ENCODE peak calls at places on chromosomes 1 and 21, in five cellular contexts. I is A549, O is K562, C is HepG2, T is GM12878. F is an unnamed sample.

GRCh38 chr1:45493116-45493697 is 2.2 kb upstream of the TESK2 start:
- DNase-seq in I (no peak), O (peak), C (peak), T (no peak), F (peak)

GRCh38 chr1:60911980-60912692 is 170.2 kb upstream of the NFIA start:
- DNase-seq in I (no peak), O (no peak), C (no peak), T (no peak), F (peak)

GRCh38 chr1:234600418-234601216 is 9.4 kb downstream of the IRF2BP2 start:
- DNase-seq in I (no peak), O (no peak), C (peak), T (no peak), F (no peak)

GRCh38 chr1:205668951-205669340 is 11.4 kb downstream of the SLC45A3 start:
- DNase-seq in I (no peak), O (peak), C (peak), T (peak), F (no peak)

GRCh38 chr1:20717452-20718342 is at the start of gene KIF17:
- DNase-seq in I (peak), O (peak), C (no peak), T (no peak), F (peak)

GRCh38 chr1:48470506-48470905 is 1.5 kb downstream of the SPATA6 start:
- DNase-seq in I (no peak), O (no peak), C (no peak), T (no peak), F (peak)

GRCh38 chr21:33013618-33014017 is 12.1 kb upstream of the OLIG2 start:
- DNase-seq in I (no peak), O (no peak), C (no peak), T (no peak), F (no peak)

GRCh38 chr1:76668046-76668445 is 199.2 kb upstream of the ST6GALNAC5 start:
- DNase-seq in I (no peak), O (no peak), C (no peak), T (peak), F (no peak)

GRCh38 chr1:230827801-230828200 is 40.5 kb downstream of the C1orf198 start:
- DNase-seq in I (no peak), O (no peak), C (no peak), T (no peak), F (no peak)

GRCh38 chr1:198778049-198778448 is 139.2 kb downstream of the PTPRC start:
- DNase-seq in I (no peak), O (no peak), C (no peak), T (no peak), F (no peak)

GRCh38 chr1:55412060-55412459 is 196.9 kb upstream of the USP24 start:
- DNase-seq in I (no peak), O (no peak), C (no peak), T (no peak), F (no peak)

GRCh38 chr1:177928194-177928593 is 41.7 kb downstream of the SEC16B start:
- DNase-seq in I (no peak), O (no peak), C (no peak), T (no peak), F (peak)

GRCh38 chr1:245969274-245969673 is 537.8 kb downstream of the SMYD3 start:
- DNase-seq in I (no peak), O (no peak), C (peak), T (no peak), F (no peak)

GRCh38 chr1:198220428-198220827 is 63.6 kb downstream of the NEK7 start:
- DNase-seq in I (no peak), O (no peak), C (no peak), T (no peak), F (no peak)

GRCh38 chr21:21101911-21102310 is 103.7 kb downstream of the NCAM2 start:
- DNase-seq in I (no peak), O (peak), C (peak), T (no peak), F (peak)

GRCh38 chr1:44276006-44276405 is 62.7 kb downstream of the DMAP1 start:
- DNase-seq in I (no peak), O (no peak), C (no peak), T (no peak), F (peak)

GRCh38 chr1:178094752-178095645 is 1.1 kb downstream of the RASAL2 start:
- DNase-seq in I (no peak), O (no peak), C (no peak), T (no peak), F (no peak)

GRCh38 chr1:193909406-193909805 is 723.0 kb upstream of the B3GALT2 start:
- DNase-seq in I (peak), O (no peak), C (no peak), T (no peak), F (no peak)
- TF ChIP-seq JUNB in I (no peak), O (no peak), C (no peak), T (no peak), F (no peak)

DNA sequence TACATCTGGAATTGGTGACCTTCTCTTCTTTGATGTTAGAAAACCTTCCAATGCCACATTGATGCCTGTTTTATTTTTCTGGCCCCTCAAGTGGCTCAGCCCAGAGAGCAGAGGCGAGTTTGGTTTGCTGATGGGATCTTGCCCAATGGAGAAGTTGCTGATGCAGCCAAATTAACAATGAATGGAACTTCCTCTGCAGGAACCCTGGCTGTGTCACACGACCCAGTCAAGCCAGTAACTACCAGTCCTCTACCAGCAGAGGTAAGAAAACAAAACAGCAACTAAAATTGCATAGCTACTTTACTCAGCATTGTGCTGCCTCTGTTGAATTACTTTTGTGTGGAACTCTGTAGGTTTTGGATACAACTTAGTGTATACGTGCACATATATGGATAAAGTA is 97.6 kb downstream of the CC2D1B start:
- DNase-seq in I (no peak), O (no peak), C (no peak), T (no peak), F (peak)
- TF ChIP-seq JUNB in I (no peak), O (no peak), C (no peak), T (no peak), F (no peak)

DNA sequence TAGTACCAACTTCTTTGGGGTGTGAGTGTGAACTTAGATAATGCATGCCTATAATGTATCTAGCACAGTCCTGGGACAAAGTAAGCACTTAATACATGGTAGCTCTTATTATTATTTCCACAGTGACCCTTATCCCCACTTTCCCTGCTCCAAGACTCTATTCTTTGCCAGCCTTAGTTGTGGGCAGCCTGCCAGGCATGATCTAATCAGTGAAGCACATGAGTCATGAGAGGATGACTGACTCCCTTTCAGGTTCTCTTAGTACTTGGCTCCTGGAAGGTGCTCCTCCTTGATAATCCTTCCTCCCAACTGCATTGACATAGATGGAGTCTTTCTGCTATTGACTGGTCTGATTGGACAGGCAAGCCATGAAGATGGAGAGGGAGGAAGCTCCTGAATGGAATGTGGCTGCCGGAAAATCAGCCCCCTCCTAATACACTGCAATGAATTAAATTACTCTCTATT is 17.4 kb upstream of the GNG12 start:
- DNase-seq in I (peak), O (no peak), C (no peak), T (no peak), F (no peak)
- TF ChIP-seq JUNB in I (peak), O (peak), C (no peak), T (no peak), F (no peak)

DNA sequence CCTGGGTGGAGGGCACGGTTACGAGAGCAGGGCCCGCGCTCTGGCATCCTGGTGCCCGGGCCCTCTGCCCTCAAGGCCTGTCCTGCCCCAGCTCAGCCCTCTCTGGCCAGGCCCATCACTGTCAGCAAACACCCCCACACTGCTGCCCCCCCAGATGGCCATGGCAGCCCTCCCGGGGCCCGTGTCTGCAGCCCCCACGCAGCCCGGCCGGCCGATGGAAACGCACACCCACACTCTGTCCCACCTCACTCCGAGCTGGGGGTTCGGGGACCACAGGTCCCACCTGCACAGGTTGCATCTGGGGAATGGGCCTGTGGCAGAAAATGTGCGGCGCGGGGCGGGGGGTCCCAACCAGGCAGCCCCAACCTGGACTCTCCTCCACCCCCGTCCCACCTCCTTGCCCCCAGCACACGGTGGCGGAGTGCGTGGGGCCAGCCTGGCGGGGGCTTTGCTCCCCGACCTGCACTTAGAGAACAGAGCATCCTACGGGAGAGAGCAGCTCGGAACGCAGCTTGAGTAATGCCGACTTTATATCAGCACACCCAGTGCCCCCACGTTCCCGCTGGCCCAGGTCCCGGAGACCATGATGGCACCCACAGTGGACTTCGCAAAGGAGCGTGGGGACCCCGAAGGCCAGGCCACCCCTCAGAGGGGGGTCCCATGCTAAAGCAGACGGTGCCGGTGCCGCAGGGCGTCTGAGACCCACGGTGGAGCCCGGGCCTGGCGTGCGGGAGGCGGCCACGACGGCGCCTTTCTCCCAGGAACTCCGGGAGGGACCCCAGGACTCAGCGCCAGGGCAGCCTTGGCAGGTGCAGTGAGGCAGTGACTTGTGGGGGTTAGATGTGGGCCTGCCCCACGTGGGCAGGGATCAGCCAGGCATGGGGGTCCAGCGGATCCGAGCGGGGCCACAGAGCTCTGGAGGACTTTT is 7.5 kb upstream of the RNF223 start:
- DNase-seq in I (no peak), O (no peak), C (no peak), T (no peak), F (peak)
- TF ChIP-seq JUNB in I (no peak), O (no peak), C (no peak), T (no peak), F (no peak)

DNA sequence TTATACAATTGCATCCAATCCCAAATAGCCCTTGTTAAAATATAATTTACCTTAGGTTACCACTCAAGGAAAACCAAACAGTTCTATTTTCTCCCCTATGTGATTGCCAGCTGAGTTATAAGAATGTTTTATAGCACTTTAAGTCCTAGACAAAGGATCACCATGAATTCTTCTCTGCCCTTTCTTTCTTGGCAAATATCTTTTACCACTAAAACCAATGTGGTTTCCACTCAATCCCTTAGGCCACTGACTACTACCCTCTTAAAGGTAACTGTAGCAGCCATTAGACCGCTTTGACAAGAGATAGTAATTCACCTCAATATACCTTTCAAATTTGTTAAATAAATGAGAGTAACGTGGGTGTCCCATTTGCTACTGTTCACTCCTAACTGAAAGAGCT is 307.9 kb upstream of the PRMT6 start:
- DNase-seq in I (no peak), O (no peak), C (no peak), T (no peak), F (no peak)
- TF ChIP-seq JUNB in I (no peak), O (no peak), C (no peak), T (no peak), F (no peak)

GRCh38 chr1:109218516-109218915 is 4.8 kb downstream of the SARS1 start:
- DNase-seq in I (no peak), O (no peak), C (no peak), T (no peak), F (no peak)
- TF ChIP-seq JUNB in I (no peak), O (no peak), C (no peak), T (no peak), F (no peak)

GRCh38 chr1:215523906-215524305 is 43.2 kb upstream of the KCTD3 start:
- DNase-seq in I (no peak), O (no peak), C (no peak), T (no peak), F (no peak)
- TF ChIP-seq JUNB in I (no peak), O (no peak), C (no peak), T (no peak), F (no peak)

DNA sequence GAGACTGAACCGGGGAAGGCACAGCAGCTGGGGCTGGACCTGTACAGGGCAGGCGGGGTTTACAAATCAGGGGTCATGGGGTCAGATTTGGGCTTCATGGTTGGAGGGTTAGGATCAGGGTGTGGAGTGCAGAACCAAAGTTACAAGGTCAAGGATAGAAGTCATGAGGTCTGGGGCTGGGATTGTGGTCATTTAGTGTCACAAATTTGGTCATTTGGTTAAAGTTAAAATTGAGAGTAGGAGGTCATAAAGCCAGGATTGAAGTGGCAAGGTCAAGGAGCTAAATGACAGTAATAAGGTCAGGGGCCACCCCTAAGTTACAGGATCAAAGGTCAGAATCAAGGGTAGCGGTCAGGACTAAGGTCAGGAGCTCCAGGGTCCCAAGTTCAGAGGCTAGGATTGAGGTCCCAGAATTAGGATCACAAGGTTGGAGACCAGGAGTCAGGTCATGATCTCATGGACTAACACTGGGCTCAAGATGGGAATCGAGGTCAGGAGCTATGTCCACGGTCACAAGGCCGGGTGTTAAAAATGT is 20.4 kb downstream of the SERINC2 start:
- DNase-seq in I (no peak), O (no peak), C (no peak), T (no peak), F (no peak)
- TF ChIP-seq JUNB in I (no peak), O (no peak), C (no peak), T (no peak), F (no peak)

DNA sequence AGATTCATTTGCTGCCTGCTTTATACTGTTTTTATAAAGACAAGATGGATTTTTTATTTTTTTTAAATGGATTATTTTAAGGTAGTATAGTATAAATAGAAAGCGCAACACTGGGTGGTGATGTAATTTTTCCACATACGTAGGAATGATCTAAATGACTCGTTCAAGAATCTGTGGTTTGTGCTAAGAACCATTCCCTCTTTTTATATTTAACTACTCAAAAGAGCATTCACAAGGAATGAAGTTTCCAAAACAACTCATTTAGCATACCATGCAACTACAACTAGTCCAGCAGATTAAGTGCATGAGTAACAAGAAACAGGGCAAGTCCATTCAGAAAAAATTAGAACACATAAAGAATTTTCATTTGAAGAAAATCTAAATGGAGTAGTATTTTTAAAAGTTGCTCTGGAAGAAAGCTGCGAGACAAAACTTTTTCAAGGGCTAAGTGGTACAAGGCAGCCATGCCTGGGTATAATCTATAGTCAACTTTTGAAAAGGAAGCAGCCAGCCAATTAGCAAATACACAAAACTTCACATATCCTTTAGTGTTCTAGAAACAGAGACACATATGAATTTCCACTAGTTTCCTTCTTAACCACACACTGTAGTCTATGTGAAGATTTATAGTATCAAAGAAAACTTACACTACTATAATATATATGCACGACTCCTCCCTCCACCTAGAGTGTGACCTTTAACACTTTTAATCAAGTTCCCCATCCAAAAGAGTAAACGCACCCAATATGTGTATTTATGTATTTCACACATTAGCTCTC is 23.4 kb downstream of the GTF2B start:
- DNase-seq in I (no peak), O (no peak), C (no peak), T (no peak), F (no peak)
- TF ChIP-seq JUNB in I (no peak), O (no peak), C (no peak), T (peak), F (no peak)

DNA sequence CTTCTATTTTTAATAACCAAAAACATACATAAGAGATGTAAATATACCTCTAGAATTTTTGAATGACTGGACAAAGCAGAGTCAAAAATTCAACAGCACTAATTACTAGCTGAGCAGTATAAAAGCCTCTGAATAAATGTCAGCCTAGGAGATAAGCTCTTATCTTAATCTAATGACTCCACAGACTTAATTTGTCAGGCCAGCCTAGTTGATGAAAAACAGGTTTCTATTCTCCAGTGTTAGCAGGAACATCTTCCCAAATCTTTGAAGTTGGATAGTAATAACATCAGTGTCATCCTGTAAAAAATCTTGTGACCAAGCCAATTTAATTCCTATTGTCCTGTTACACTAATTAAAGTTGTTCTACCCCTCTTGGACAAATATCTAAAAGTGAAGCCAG is 41.1 kb downstream of the LMO4 start:
- DNase-seq in I (no peak), O (no peak), C (no peak), T (no peak), F (no peak)
- TF ChIP-seq JUNB in I (no peak), O (no peak), C (no peak), T (no peak), F (no peak)